ENCODE peak calls at places on chromosome 17, in nine cellular contexts. V is AG09309; A is brain microvascular endothelial cell; F is endodermal cell; X is activated naive CD4-positive, alpha-beta T cell; O is H54; T is CD4-positive, alpha-beta T cell; Z is progenitor cell of endocrine pancreas; Q is stimulated activated naive B cell treated with anti-CD40 and anti-IgM and Interleukin-4, amounts not matched to agents 10 μg/mL and 1 μg/mL and 100 μg/mL, for 72 hours. B is an unnamed sample.

GRCh38 chr17:59827721-59828477 is 64.8 kb downstream of the TUBD1 start:
- DNase-seq in V (no peak), A (no peak), F (no peak), X (no peak), O (no peak), T (no peak), Z (no peak), Q (no peak), B (no peak)

GRCh38 chr17:56284501-56284900 is 131.2 kb downstream of the ANKFN1 start:
- DNase-seq in V (no peak), A (no peak), F (no peak), X (no peak), O (no peak), T (no peak), Z (no peak), Q (no peak), B (no peak)

GRCh38 chr17:73189417-73190099 is 3.3 kb upstream of the COG1 start:
- DNase-seq in V (no peak), A (peak; percentile 67), F (peak; percentile 90), X (no peak), O (peak; percentile 92), T (no peak), Z (no peak), Q (no peak), B (peak; percentile 95)

GRCh38 chr17:49851387-49852291 is 3.8 kb upstream of the TAC4 start:
- DNase-seq in V (peak; percentile 20), A (peak; percentile 45), F (peak; percentile 97), X (peak; percentile 55), O (peak; percentile 85), T (peak; percentile 78), Z (peak; percentile 68), Q (peak; percentile 36), B (peak; percentile 93)

GRCh38 chr17:56558088-56558487 is 35.4 kb upstream of the NOG start:
- DNase-seq in V (no peak), A (no peak), F (no peak), X (no peak), O (no peak), T (no peak), Z (no peak), Q (no peak), B (no peak)

GRCh38 chr17:47855737-47856136 is 4.8 kb upstream of the SP6 start:
- DNase-seq in V (no peak), A (no peak), F (no peak), X (no peak), O (no peak), T (no peak), Z (no peak), Q (no peak), B (no peak)

GRCh38 chr17:37541880-37542675 is 52.4 kb downstream of the DUSP14 start:
- DNase-seq in V (peak; percentile 54), A (peak; percentile 44), F (no peak), X (no peak), O (no peak), T (no peak), Z (no peak), Q (no peak), B (no peak)

GRCh38 chr17:69574257-69575197 is 160.0 kb downstream of the MAP2K6 start:
- DNase-seq in V (no peak), A (peak; percentile 33), F (no peak), X (no peak), O (no peak), T (no peak), Z (no peak), Q (no peak), B (no peak)

GRCh38 chr17:42182927-42183734 is 2.1 kb downstream of the HCRT start:
- DNase-seq in V (no peak), A (peak; percentile 9), F (no peak), X (no peak), O (peak; percentile 89), T (no peak), Z (no peak), Q (no peak), B (no peak)

GRCh38 chr17:72413077-72414031 is 292.5 kb downstream of the SOX9 start:
- DNase-seq in V (no peak), A (no peak), F (no peak), X (no peak), O (no peak), T (no peak), Z (no peak), Q (no peak), B (no peak)

GRCh38 chr17:9003355-9004131 is 17.8 kb upstream of the NTN1 start:
- DNase-seq in V (no peak), A (no peak), F (peak; percentile 90), X (no peak), O (no peak), T (no peak), Z (peak; percentile 22), Q (no peak), B (peak; percentile 75)

GRCh38 chr17:40062347-40063033 is at the start of gene THRA:
- DNase-seq in V (no peak), A (no peak), F (peak; percentile 89), X (peak; percentile 16), O (no peak), T (peak; percentile 76), Z (peak; percentile 42), Q (no peak), B (peak; percentile 85)

GRCh38 chr17:45291170-45291805 is 25.5 kb downstream of the MAP3K14 start:
- DNase-seq in V (no peak), A (no peak), F (no peak), X (no peak), O (no peak), T (no peak), Z (no peak), Q (no peak), B (no peak)

GRCh38 chr17:49583889-49584288 is 8.2 kb downstream of the NXPH3 start:
- DNase-seq in V (no peak), A (no peak), F (no peak), X (no peak), O (no peak), T (no peak), Z (no peak), Q (no peak), B (no peak)

GRCh38 chr17:43615330-43615729 is 46.4 kb downstream of the MEOX1 start:
- DNase-seq in V (no peak), A (no peak), F (no peak), X (no peak), O (no peak), T (no peak), Z (no peak), Q (no peak), B (no peak)

GRCh38 chr17:12744298-12744697 is 45.0 kb upstream of the ARHGAP44 start:
- DNase-seq in V (no peak), A (no peak), F (peak; percentile 48), X (no peak), O (no peak), T (no peak), Z (no peak), Q (no peak), B (peak; percentile 64)

GRCh38 chr17:70552230-70552981 is 383.1 kb downstream of the KCNJ2 start:
- DNase-seq in V (peak; percentile 11), A (peak; percentile 8), F (peak; percentile 63), X (no peak), O (no peak), T (no peak), Z (no peak), Q (no peak), B (no peak)

GRCh38 chr17:41537990-41538389 is 9.9 kb upstream of the KRT19 start:
- DNase-seq in V (no peak), A (no peak), F (no peak), X (no peak), O (no peak), T (no peak), Z (no peak), Q (no peak), B (no peak)

GRCh38 chr17:47956818-47957590 is 679 bp downstream of the PRR15L start:
- DNase-seq in V (no peak), A (no peak), F (no peak), X (no peak), O (no peak), T (no peak), Z (no peak), Q (no peak), B (no peak)

GRCh38 chr17:68161644-68162428 is 86.0 kb upstream of the AMZ2 start:
- DNase-seq in V (no peak), A (no peak), F (peak; percentile 44), X (no peak), O (no peak), T (no peak), Z (no peak), Q (no peak), B (no peak)

GRCh38 chr17:72976971-72977767 is 115.3 kb downstream of the SLC39A11 start:
- DNase-seq in V (peak; percentile 57), A (peak; percentile 95), F (peak; percentile 67), X (no peak), O (peak; percentile 76), T (no peak), Z (no peak), Q (peak; percentile 42), B (peak; percentile 80)

GRCh38 chr17:16934836-16935235 is 37.1 kb downstream of the TNFRSF13B start:
- DNase-seq in V (no peak), A (no peak), F (peak; percentile 41), X (no peak), O (no peak), T (peak; percentile 19), Z (no peak), Q (no peak), B (no peak)

GRCh38 chr17:7476474-7476873 is 3.0 kb downstream of the ZBTB4 start:
- DNase-seq in V (no peak), A (no peak), F (peak; percentile 63), X (no peak), O (peak; percentile 87), T (no peak), Z (no peak), Q (no peak), B (peak; percentile 76)

GRCh38 chr17:17666111-17666714 is 15.0 kb upstream of the RAI1 start:
- DNase-seq in V (no peak), A (peak; percentile 63), F (no peak), X (no peak), O (peak; percentile 97), T (no peak), Z (no peak), Q (no peak), B (no peak)

GRCh38 chr17:31444026-31444425 is 52.6 kb downstream of the RAB11FIP4 start:
- DNase-seq in V (no peak), A (no peak), F (no peak), X (no peak), O (no peak), T (no peak), Z (no peak), Q (no peak), B (no peak)

GRCh38 chr17:50798424-50799344 is 31.4 kb upstream of the ANKRD40CL start:
- DNase-seq in V (no peak), A (no peak), F (peak; percentile 70), X (no peak), O (no peak), T (no peak), Z (no peak), Q (no peak), B (peak; percentile 83)

GRCh38 chr17:40361925-40362695 is 2.4 kb downstream of the GJD3 start:
- DNase-seq in V (no peak), A (no peak), F (peak; percentile 57), X (no peak), O (no peak), T (no peak), Z (no peak), Q (no peak), B (peak; percentile 48)

B was measured in islet precursor cell.